ENCODE peak calls at places on chromosomes 7 and 10, in five cellular contexts. Z, B, O, Y and X are unnamed samples.

GRCh38 chr7:134513169-134513752 is 14.1 kb upstream of the AKR1B10 start:
- DNase-seq in Y (peak), B (no peak), O (no peak), Z (peak), X (peak)

GRCh38 chr7:19413444-19413965 is 268.3 kb upstream of the FERD3L start:
- DNase-seq in B (no peak), Y (no peak), Z (peak), O (no peak), X (no peak)

GRCh38 chr7:135991322-135991721 is 14.2 kb upstream of the MTPN start:
- DNase-seq in O (no peak), Y (no peak), B (no peak), Z (peak), X (no peak)

GRCh38 chr10:121519901-121520500 is 78.2 kb downstream of the FGFR2 start:
- DNase-seq in O (no peak), Z (no peak), B (no peak), Y (no peak), X (no peak)

GRCh38 chr10:132142396-132143161 is 44.2 kb upstream of the DPYSL4 start:
- DNase-seq in Y (peak), B (peak), O (no peak), Z (no peak), X (peak)

GRCh38 chr7:2109936-2110585 is 122.7 kb downstream of the MAD1L1 start:
- DNase-seq in O (peak), Y (no peak), Z (peak), B (no peak), X (peak)

GRCh38 chr10:12252882-12253546 is 57.0 kb downstream of the CDC123 start:
- DNase-seq in B (no peak), Z (no peak), Y (peak), O (no peak), X (peak)

GRCh38 chr7:36312064-36312914 is 77.4 kb upstream of the ANLN start:
- DNase-seq in Y (no peak), B (no peak), O (no peak), Z (no peak), X (peak)

GRCh38 chr10:78893217-78893616 is 175.5 kb upstream of the ZMIZ1 start:
- DNase-seq in Z (no peak), B (no peak), Y (no peak), O (no peak), X (no peak)

GRCh38 chr10:17368708-17369272 is 85.6 kb downstream of the ST8SIA6 start:
- DNase-seq in Z (no peak), B (no peak), Y (no peak), O (no peak), X (no peak)

GRCh38 chr10:106708521-106708920 is 456.0 kb downstream of the SORCS1 start:
- DNase-seq in O (no peak), Z (no peak), Y (no peak), B (no peak), X (no peak)

GRCh38 chr7:56092789-56093531 is at the start of gene PHKG1:
- DNase-seq in Y (no peak), O (peak), B (peak), Z (peak), X (no peak)

GRCh38 chr10:126375299-126375698 is 13.0 kb downstream of the ADAM12 start:
- DNase-seq in Z (no peak), B (no peak), O (no peak), Y (no peak), X (no peak)

GRCh38 chr7:5282464-5283316 is at the start of gene SLC29A4:
- DNase-seq in Z (no peak), B (no peak), Y (no peak), O (no peak), X (no peak)

GRCh38 chr7:142405122-142405765 is 147.4 kb upstream of the PRSS58 start:
- DNase-seq in O (peak), Z (peak), Y (no peak), B (no peak), X (no peak)

GRCh38 chr7:56062382-56062781 is 1.7 kb upstream of the SUMF2 start:
- DNase-seq in O (no peak), Z (peak), Y (no peak), B (no peak), X (no peak)

GRCh38 chr10:77350711-77351119 is 286.9 kb downstream of the KCNMA1 start:
- DNase-seq in B (peak), O (peak), Y (no peak), Z (peak), X (no peak)

GRCh38 chr10:7872041-7872442 is 53.7 kb downstream of the TAF3 start:
- DNase-seq in Z (no peak), B (no peak), Y (no peak), O (no peak), X (peak)

GRCh38 chr10:114367676-114368391 is 36.5 kb downstream of the AFAP1L2 start:
- DNase-seq in O (no peak), Z (peak), Y (no peak), B (no peak), X (no peak)

GRCh38 chr7:129525225-129525862 is 23.0 kb downstream of the SMKR1 start:
- DNase-seq in Z (no peak), O (no peak), Y (no peak), B (no peak), X (no peak)

GRCh38 chr10:126849646-126850045 is 55.6 kb upstream of the DOCK1 start:
- DNase-seq in Y (no peak), O (no peak), B (no peak), Z (no peak), X (no peak)

GRCh38 chr10:43871004-43871439 is 222.3 kb upstream of the ZNF32 start:
- DNase-seq in Z (no peak), B (no peak), O (no peak), Y (no peak), X (no peak)

GRCh38 chr7:153258686-153259085 is 499.1 kb downstream of the ACTR3B start:
- DNase-seq in O (no peak), B (no peak), Z (no peak), Y (no peak), X (no peak)

GRCh38 chr7:44377681-44378421 is 52.5 kb upstream of the CAMK2B start:
- DNase-seq in Z (no peak), B (peak), Y (no peak), O (no peak), X (peak)

GRCh38 chr7:114432627-114433026 is 18.0 kb downstream of the FOXP2 start:
- DNase-seq in Z (no peak), Y (no peak), B (no peak), O (no peak), X (no peak)

GRCh38 chr7:87545760-87546159 is 54.9 kb downstream of the ABCB1 start:
- DNase-seq in Z (no peak), Y (no peak), B (no peak), O (no peak), X (no peak)

GRCh38 chr7:105806592-105807266 is 69.7 kb downstream of the ATXN7L1 start:
- DNase-seq in O (no peak), Y (no peak), Z (peak), B (no peak), X (peak)

GRCh38 chr10:98446656-98447221 is at the start of gene HPS1:
- DNase-seq in Y (peak), B (peak), O (no peak), Z (peak), X (peak)

GRCh38 chr7:47497367-47498096 is 84.4 kb downstream of the TNS3 start:
- DNase-seq in Z (no peak), O (no peak), Y (no peak), B (no peak), X (peak)

GRCh38 chr7:47496666-47497065 is 85.2 kb downstream of the TNS3 start:
- DNase-seq in O (no peak), Y (no peak), B (no peak), Z (no peak), X (no peak)

GRCh38 chr7:47493971-47494370 is 87.9 kb downstream of the TNS3 start:
- DNase-seq in O (no peak), B (no peak), Z (peak), Y (no peak), X (no peak)

GRCh38 chr7:47495269-47495875 is 86.5 kb downstream of the TNS3 start:
- DNase-seq in Y (no peak), Z (no peak), O (no peak), B (no peak), X (no peak)

DNA sequence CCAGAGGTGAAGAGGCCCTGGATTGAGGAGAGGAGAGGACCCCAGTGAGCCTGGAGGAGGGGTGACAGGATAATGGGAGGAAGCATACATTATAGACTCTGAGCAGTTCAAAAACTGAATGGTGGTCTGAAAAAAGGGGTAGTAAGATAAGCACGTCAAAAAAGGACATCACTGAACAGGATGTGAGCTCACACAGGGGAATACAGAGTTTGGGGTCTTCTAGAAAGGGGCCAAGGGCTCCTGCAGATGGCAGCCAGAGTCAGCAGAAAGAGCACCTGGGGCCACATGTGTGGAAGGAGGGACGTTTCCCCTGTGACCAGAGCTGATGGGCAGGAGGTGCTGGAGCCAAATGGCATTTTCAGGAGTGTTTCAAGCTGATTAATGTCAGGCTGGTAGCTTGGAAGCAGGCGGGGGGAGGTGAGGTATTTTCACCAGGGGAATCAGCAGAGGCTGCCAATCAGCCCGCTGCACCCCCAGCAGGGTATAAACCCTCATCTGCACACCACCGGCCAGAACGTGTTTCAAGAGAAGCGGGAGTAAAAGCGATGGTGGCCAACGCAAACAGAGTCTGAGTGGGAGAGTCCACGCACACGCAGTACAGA is 85.7 kb downstream of the TNS3 start:
- DNase-seq in Z (no peak), Y (no peak), B (no peak), O (no peak), X (peak)
- TF ChIP-seq CTCF in Z (no peak), Y (no peak), B (no peak), O (no peak), X (peak)

DNA sequence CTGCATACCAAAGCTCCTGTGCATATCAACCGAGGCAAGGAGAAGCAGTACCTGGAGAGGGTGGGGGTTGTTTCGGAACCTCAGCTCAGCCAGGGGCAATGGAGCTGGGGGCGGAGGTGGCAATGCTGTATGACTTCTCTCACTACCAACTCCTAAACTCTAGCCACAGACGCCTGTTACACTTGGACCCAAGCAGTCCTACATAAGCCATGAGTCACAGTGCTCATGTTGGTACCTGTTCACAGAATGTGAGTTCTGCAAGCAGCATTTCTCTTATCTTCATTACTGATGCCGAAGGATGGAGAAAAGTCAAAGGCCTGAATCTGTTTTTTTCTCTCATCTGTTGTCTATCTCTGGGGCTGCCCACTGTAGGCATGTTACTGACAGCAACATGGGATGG is 3.2 kb upstream of the RAB18 start:
- DNase-seq in Z (no peak), Y (no peak), O (no peak), B (no peak), X (no peak)
- TF ChIP-seq CTCF in Z (no peak), Y (no peak), O (no peak), B (no peak), X (no peak)

DNA sequence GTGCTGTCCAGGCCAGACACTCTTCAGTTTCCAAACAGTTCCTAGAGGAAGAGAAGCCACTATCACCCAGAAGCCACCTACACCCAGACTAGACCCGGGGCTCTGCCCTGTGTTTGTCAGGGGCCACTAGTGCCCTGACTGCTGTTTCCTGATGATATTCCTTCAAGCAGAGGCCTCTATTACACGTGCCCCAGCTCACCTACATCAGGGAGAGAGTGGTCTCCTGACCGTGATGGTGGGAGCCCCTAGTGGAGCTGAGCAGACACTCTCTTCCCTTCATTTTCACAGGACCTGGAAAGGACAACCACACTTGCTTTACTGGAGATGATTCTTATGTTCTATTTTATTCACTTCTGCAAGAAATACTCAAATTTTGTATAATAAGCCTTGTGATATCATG is 9.2 kb downstream of the ZNF394 start:
- DNase-seq in Y (no peak), Z (no peak), B (no peak), O (no peak), X (no peak)
- TF ChIP-seq CTCF in Y (no peak), Z (no peak), B (no peak), O (no peak), X (peak)

DNA sequence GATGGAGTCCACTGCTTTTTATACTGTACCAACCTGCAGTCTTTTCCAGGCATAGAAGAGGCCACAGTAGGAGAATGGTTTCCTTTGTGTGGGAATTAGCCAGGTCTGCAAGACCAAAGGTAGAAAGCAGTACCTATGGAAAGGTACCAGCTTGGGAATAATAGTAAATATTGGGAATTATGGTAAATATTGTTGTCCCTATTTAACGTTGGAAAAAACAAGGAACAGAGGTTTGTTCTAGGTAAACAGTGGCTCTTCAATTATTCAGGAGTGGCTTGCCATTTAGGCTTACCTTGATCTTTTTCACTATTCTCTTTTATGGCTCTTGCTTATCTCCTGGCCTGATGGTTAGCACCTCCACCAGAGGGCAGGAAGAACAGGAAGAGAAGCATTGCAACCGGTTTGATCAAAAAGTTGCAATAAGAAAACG is 43.9 kb upstream of the GSAP start:
- DNase-seq in Y (no peak), B (no peak), Z (no peak), O (no peak), X (peak)
- TF ChIP-seq CTCF in Y (no peak), B (no peak), Z (no peak), O (no peak), X (peak)

GRCh38 chr10:86644412-86645110 is 9.8 kb upstream of the OPN4 start:
- DNase-seq in O (no peak), Z (peak), Y (no peak), B (peak), X (peak)
- TF ChIP-seq CTCF in O (peak), Z (no peak), Y (peak), B (no peak), X (peak)

GRCh38 chr10:3231951-3232730 is 59.6 kb upstream of the PITRM1 start:
- DNase-seq in O (no peak), B (no peak), Z (peak), Y (no peak), X (no peak)
- TF ChIP-seq CTCF in O (peak), B (peak), Z (peak), Y (no peak), X (no peak)

GRCh38 chr7:12062062-12062461 is 149.0 kb upstream of the TMEM106B start:
- DNase-seq in B (no peak), O (no peak), Y (no peak), Z (no peak), X (no peak)
- TF ChIP-seq CTCF in B (no peak), O (peak), Y (peak), Z (peak), X (peak)

DNA sequence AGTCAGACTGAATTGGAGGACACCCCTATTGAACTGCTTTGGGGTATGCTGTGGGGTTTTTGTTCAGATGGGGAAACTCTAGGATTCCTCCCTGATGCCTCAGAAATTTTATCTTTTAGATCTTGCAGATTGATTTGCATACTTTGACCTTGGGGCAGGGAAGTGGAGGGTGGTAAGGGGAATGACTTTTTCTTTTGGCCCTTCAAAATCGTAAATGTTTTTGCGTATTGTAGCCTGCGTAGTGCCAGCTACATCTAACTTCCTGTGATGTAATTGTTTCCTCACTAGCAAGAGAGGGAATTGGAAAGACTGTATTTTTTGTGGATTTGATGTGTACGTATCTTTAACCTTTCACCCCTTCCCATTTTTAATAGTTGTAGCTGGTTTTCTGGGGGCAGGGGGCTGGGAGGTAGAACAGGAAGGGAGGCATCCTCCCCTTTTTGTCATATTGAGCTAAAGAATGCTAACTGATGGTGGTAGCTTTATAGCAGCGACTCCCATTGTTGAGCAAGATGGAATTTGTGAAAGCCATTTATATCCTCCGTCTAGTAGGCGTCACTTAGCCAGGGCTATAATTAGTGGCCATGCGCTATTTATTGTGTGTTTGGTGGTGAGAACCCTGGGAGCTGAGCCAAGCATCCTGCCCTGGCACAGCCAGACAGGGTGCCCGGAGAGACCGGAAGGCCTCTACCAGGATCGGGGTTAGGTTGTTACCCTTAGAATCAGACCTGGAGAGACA is 11.3 kb downstream of the DUSP5 start:
- DNase-seq in O (no peak), B (no peak), Y (no peak), Z (no peak), X (no peak)
- TF ChIP-seq CTCF in O (no peak), B (no peak), Y (no peak), Z (no peak), X (no peak)

GRCh38 chr7:29239638-29240037 is 45.1 kb downstream of the CHN2 start:
- DNase-seq in B (no peak), Y (no peak), O (no peak), Z (no peak), X (no peak)
- TF ChIP-seq CTCF in B (no peak), Y (peak), O (peak), Z (peak), X (peak)

DNA sequence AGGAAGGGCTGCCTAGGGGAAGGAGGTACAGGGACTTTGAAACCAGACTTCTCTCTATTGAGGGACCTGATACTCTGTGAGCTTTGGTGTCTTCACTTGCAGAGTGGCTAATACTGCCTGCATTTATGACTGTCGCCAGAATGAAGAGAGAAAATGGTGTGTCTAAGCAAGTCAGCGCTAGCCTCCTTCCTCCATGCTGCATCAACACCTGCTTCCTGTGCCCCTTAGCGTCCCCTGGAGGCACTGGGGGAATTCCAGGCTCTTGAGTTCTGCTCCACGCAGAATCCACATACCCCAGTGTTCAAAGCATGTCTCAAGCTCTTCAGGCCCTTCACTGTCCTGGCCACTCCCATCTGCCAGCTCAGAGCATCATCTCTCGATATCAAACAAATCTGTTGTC is 140.5 kb downstream of the PKD1L1 start:
- DNase-seq in Y (no peak), Z (no peak), B (no peak), O (no peak), X (peak)
- TF ChIP-seq CTCF in Y (no peak), Z (no peak), B (no peak), O (no peak), X (peak)